ENCODE peak calls at places on chromosome 13, in ten cellular contexts. Y is AG04450, Z is left cardiac atrium, B is NCI-H2171 treated with DMSO at 0.1 percent for 48 hours, J is BJ, F is NCI-H1930, E is NCI-H1092 treated with DMSO at 0.1 percent for 48 hours, Q is KBM-7, S is fibroblast of villous mesenchyme, U is left colon. X is an unnamed sample.

GRCh38 chr13:109105899-109106298 is 476.5 kb downstream of the MYO16 start:
- DNase-seq in Y (peak), Z (no peak), B (no peak), J (no peak), F (no peak), E (no peak), Q (no peak), S (peak), U (no peak), X (no peak)

GRCh38 chr13:46659413-46660065 is 106.6 kb downstream of the LRCH1 start:
- DNase-seq in Y (no peak), Z (no peak), B (no peak), J (no peak), F (no peak), E (no peak), Q (no peak), S (peak), U (no peak), X (no peak)

GRCh38 chr13:113557013-113557412 is 27.5 kb upstream of the TFDP1 start:
- DNase-seq in Y (no peak), Z (no peak), B (no peak), J (no peak), F (no peak), E (no peak), Q (no peak), S (no peak), U (no peak), X (no peak)

GRCh38 chr13:77033717-77034302 is 6.9 kb upstream of the FBXL3 start:
- DNase-seq in Y (no peak), Z (no peak), B (no peak), J (no peak), F (no peak), E (no peak), Q (no peak), S (no peak), U (no peak), X (no peak)

GRCh38 chr13:76292726-76293125 is 593.5 kb downstream of the KCTD12 start:
- DNase-seq in Y (no peak), Z (no peak), B (no peak), J (no peak), F (no peak), E (no peak), Q (no peak), S (no peak), U (no peak), X (no peak)

GRCh38 chr13:20772401-20773131 is 1.2 kb downstream of the EEF1AKMT1 start:
- DNase-seq in Y (no peak), Z (no peak), B (no peak), J (no peak), F (no peak), E (no peak), Q (no peak), S (peak), U (no peak), X (no peak)

GRCh38 chr13:31850041-31850440 is 110.7 kb downstream of the RXFP2 start:
- DNase-seq in Y (no peak), Z (no peak), B (no peak), J (no peak), F (no peak), E (no peak), Q (no peak), S (no peak), U (no peak), X (no peak)

GRCh38 chr13:21949818-21950429 is 279.1 kb downstream of the FGF9 start:
- DNase-seq in Y (no peak), Z (no peak), B (no peak), J (no peak), F (no peak), E (peak), Q (no peak), S (no peak), U (no peak), X (no peak)

GRCh38 chr13:113758651-113759524 is at the start of gene TMEM255B:
- DNase-seq in Y (peak), Z (peak), B (peak), J (no peak), F (peak), E (peak), Q (peak), S (peak), U (peak), X (peak)

GRCh38 chr13:37138169-37138568 is 32.7 kb upstream of the CSNK1A1L start:
- DNase-seq in Y (no peak), Z (no peak), B (no peak), J (no peak), F (no peak), E (no peak), Q (peak), S (peak), U (no peak), X (no peak)

GRCh38 chr13:36685912-36686311 is 12.1 kb downstream of the SERTM1 start:
- DNase-seq in Y (no peak), Z (no peak), B (no peak), J (no peak), F (no peak), E (no peak), Q (no peak), S (no peak), U (no peak), X (no peak)

GRCh38 chr13:99496322-99497142 is 4.7 kb upstream of the TM9SF2 start:
- DNase-seq in Y (no peak), Z (peak), B (no peak), J (no peak), F (no peak), E (no peak), Q (peak), S (peak), U (peak), X (peak)

GRCh38 chr13:48843630-48844380 is 131.9 kb upstream of the FNDC3A start:
- DNase-seq in Y (no peak), Z (no peak), B (no peak), J (no peak), F (no peak), E (no peak), Q (no peak), S (peak), U (no peak), X (no peak)

GRCh38 chr13:113155201-113155600 is 3.2 kb upstream of the PROZ start:
- DNase-seq in Y (no peak), Z (no peak), B (no peak), J (no peak), F (no peak), E (no peak), Q (peak), S (no peak), U (no peak), X (no peak)

GRCh38 chr13:20570540-20570939 is 3.6 kb downstream of the IFT88 start:
- DNase-seq in Y (no peak), Z (no peak), B (no peak), J (no peak), F (no peak), E (no peak), Q (no peak), S (peak), U (no peak), X (no peak)

GRCh38 chr13:39037410-39037879 is 444 bp downstream of the PROSER1 start:
- DNase-seq in Y (no peak), Z (no peak), B (peak), J (no peak), F (no peak), E (peak), Q (no peak), S (peak), U (no peak), X (peak)

GRCh38 chr13:113775451-113776145 is 16.6 kb downstream of the TMEM255B start:
- DNase-seq in Y (no peak), Z (no peak), B (no peak), J (no peak), F (no peak), E (no peak), Q (no peak), S (no peak), U (no peak), X (no peak)

X was measured in COR-L47.